ENCODE peak calls at places on chromosomes 4 and X, in five cellular contexts. Y, V, J, C and R are unnamed samples.

GRCh38 chrX:87489071-87489470 is 28.5 kb upstream of the KLHL4 start:
- DNase-seq in Y (no peak), V (no peak), J (no peak), C (no peak), R (no peak)

GRCh38 chr4:3827616-3828492 is 61.7 kb downstream of the ADRA2C start:
- DNase-seq in Y (peak; percentile 82), V (peak; percentile 91), J (peak; percentile 85), C (peak; percentile 58), R (peak; percentile 66)

GRCh38 chr4:15197005-15197404 is 194.7 kb downstream of the CPEB2 start:
- DNase-seq in Y (no peak), V (no peak), J (no peak), C (peak; percentile 75), R (no peak)

GRCh38 chr4:14770025-14770424 is 232.3 kb upstream of the CPEB2 start:
- DNase-seq in Y (no peak), V (no peak), J (no peak), C (no peak), R (no peak)

GRCh38 chr4:112284662-112285411 is 867 bp downstream of the TIFA start:
- DNase-seq in Y (no peak), V (peak; percentile 35), J (no peak), C (no peak), R (no peak)

GRCh38 chr4:89137695-89138094 is 26.4 kb downstream of the TIGD2 start:
- DNase-seq in Y (no peak), V (no peak), J (no peak), C (peak; percentile 85), R (no peak)

GRCh38 chr4:126807132-126807531 is 825.6 kb upstream of the INTU start:
- DNase-seq in Y (no peak), V (no peak), J (no peak), C (peak; percentile 36), R (no peak)

GRCh38 chrX:16953606-16954211 is 7.3 kb downstream of the REPS2 start:
- DNase-seq in Y (no peak), V (no peak), J (no peak), C (no peak), R (no peak)

GRCh38 chr4:144734522-144734921 is 88.6 kb downstream of the HHIP start:
- DNase-seq in Y (no peak), V (no peak), J (no peak), C (peak; percentile 59), R (no peak)

GRCh38 chrX:66144258-66144657 is 19.8 kb upstream of the HEPH start:
- DNase-seq in Y (no peak), V (no peak), J (no peak), C (no peak), R (no peak)

GRCh38 chr4:158805628-158806471 is 37.0 kb downstream of the FNIP2 start:
- DNase-seq in Y (peak; percentile 82), V (no peak), J (no peak), C (no peak), R (no peak)

GRCh38 chr4:38078590-38079381 is 118.6 kb downstream of the PTTG2 start:
- DNase-seq in Y (no peak), V (peak; percentile 73), J (no peak), C (no peak), R (no peak)

GRCh38 chr4:1533501-1534064 is 127.3 kb upstream of the NKX1-1 start:
- DNase-seq in Y (no peak), V (no peak), J (peak; percentile 7), C (no peak), R (no peak)

GRCh38 chr4:147682755-147683154 is 1.2 kb downstream of the PRMT9 start:
- DNase-seq in Y (no peak), V (no peak), J (no peak), C (no peak), R (no peak)

DNA sequence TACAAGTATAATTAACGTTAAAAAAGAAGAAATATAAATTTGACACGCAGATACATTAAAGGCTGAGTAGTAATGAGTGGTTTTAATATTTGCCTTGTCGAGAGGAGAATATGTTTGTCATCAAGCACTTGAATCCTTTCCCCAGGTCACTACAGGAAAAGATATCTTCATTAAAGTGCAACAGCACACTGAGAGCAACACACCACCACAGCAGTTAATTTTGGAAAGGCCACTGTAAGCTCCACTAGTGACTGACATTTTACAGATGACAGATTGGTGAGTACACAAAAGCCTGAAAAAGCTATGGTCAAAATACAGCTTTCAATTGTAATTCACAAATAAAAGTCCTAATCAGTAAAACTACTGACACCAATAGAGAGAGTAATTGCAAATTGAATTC is 76.6 kb downstream of the ZNF718 start:
- DNase-seq in Y (no peak), V (no peak), J (no peak), C (no peak), R (no peak)
- H3K9me3 ChIP-seq in Y (peaks cover 4% of the 10 kb centered on the region), V (no peaks in the 10 kb centered on the region), J (peaks cover 83% of the 10 kb centered on the region), C (peaks cover 70% of the 10 kb centered on the region), R (peaks cover 4% of the 10 kb centered on the region)

GRCh38 chr4:256492-256891 is 48.8 kb downstream of the ZNF732 start:
- DNase-seq in Y (no peak), V (no peak), J (no peak), C (no peak), R (no peak)

GRCh38 chr4:253936-254756 is 51.1 kb downstream of the ZNF732 start:
- DNase-seq in Y (no peak), V (no peak), J (no peak), C (no peak), R (no peak)

DNA sequence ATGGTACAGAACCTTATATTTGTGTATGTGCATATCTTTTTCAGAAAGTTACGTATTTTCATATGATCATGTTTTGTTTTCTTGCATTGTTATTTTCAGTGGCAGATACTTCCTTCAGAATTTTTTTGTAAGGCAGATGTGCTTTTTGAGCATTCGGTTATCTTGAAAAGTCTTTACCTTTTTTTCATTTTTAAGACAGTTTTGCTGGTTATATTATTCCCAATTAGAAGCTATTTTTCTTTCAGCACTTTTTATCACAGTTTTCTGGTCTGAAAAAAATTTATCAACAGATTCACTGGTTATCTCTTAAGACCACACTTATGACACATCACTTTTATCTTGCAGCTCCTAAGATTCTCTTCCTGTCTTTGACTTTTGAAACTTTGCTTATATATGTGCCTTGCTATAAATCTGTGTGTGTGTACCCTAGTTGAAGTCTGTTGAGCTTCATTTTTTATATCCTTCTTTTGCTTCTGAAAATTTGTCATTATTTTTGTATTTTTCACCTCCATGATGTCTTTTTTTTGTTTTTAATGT is 53.1 kb downstream of the ZNF732 start:
- DNase-seq in Y (no peak), V (no peak), J (no peak), C (no peak), R (no peak)
- H3K9me3 ChIP-seq in Y (peaks cover 25% of the 10 kb centered on the region), V (peaks cover 5% of the 10 kb centered on the region), J (peaks cover 100% of the 10 kb centered on the region), C (peaks cover 98% of the 10 kb centered on the region), R (peaks cover 29% of the 10 kb centered on the region)

GRCh38 chr4:183377491-183377890 is 55.3 kb upstream of the CLDN24 start:
- DNase-seq in Y (no peak), V (no peak), J (no peak), C (no peak), R (no peak)
- H3K9me3 ChIP-seq in Y (no peaks in the 10 kb centered on the region), V (no peaks in the 10 kb centered on the region), J (peaks cover 12% of the 10 kb centered on the region), C (peaks cover 64% of the 10 kb centered on the region), R (no peaks in the 10 kb centered on the region)

DNA sequence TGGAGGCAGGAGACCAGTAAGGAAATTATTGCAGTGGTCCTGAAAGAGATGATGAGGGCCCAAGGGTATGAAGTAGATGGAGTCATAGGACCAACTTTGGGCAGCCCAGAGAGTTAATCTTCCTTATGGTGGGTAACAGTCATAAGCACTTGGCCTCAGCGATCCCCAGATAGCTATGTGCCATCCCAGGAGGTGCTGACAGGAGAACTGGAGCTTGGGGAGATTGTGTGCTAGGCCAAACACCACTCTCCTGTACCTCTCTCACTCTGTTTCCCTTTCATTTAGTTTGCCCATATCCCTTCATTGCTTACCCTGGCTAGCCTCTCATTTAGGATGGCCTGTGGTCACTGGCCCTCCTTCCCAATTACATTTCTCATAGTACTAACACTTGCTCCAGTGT is 60.0 kb downstream of the TMEM164 start:
- DNase-seq in Y (no peak), V (no peak), J (no peak), C (no peak), R (no peak)
- H3K9me3 ChIP-seq in Y (no peaks in the 10 kb centered on the region), V (no peaks in the 10 kb centered on the region), J (no peaks in the 10 kb centered on the region), C (no peaks in the 10 kb centered on the region), R (no peaks in the 10 kb centered on the region)

GRCh38 chr4:29243054-29243453 is 1477.1 kb upstream of the PCDH7 start:
- DNase-seq in Y (no peak), V (no peak), J (no peak), C (no peak), R (no peak)

GRCh38 chr4:29240641-29241040 is 1479.5 kb upstream of the PCDH7 start:
- DNase-seq in Y (no peak), V (no peak), J (no peak), C (no peak), R (no peak)
- H3K9me3 ChIP-seq in Y (no peaks in the 10 kb centered on the region), V (no peaks in the 10 kb centered on the region), J (no peaks in the 10 kb centered on the region), C (no peaks in the 10 kb centered on the region), R (no peaks in the 10 kb centered on the region)

GRCh38 chr4:32985256-32985655 is 2265.1 kb downstream of the PCDH7 start:
- DNase-seq in Y (no peak), V (no peak), J (no peak), C (no peak), R (no peak)
- H3K9me3 ChIP-seq in Y (no peaks in the 10 kb centered on the region), V (no peaks in the 10 kb centered on the region), J (peaks cover 5% of the 10 kb centered on the region), C (no peaks in the 10 kb centered on the region), R (no peaks in the 10 kb centered on the region)

DNA sequence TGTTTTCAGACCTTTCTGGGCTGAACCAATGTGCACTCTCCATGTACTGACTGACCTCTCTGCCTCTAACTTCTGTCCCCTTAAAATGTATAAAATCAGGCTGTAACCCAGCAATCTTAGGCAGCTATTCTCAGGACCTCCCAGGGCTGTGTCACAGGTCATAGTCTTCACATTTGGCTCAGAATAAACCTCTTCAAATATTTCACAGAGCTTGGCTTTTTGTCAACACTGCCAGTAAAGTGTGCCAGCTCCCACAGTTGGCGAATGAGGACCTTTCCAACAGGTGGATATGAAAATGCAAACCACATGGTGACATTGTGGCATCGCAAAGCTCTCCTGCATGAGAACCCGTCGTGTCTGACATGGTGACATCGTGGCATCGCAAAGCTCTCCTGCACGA is 76.4 kb downstream of the ACOX3 start:
- DNase-seq in Y (no peak), V (no peak), J (no peak), C (no peak), R (no peak)
- H3K9me3 ChIP-seq in Y (no peaks in the 10 kb centered on the region), V (no peaks in the 10 kb centered on the region), J (no peaks in the 10 kb centered on the region), C (peaks cover 20% of the 10 kb centered on the region), R (no peaks in the 10 kb centered on the region)